ENCODE peak calls at places on chromosomes 1 and 21, in six cellular contexts. F, E, N, B, C and I are unnamed samples.

GRCh38 chr21:19475525-19475924 is 1071.9 kb upstream of the TMPRSS15 start:
- DNase-seq in F (no peak), E (no peak), N (no peak), B (no peak), C (no peak), I (no peak)

GRCh38 chr1:212754715-212755114 is 36.9 kb downstream of the NSL1 start:
- DNase-seq in F (no peak), E (no peak), N (no peak), B (no peak), C (no peak), I (no peak)

GRCh38 chr1:213244664-213245091 is 193.6 kb downstream of the RPS6KC1 start:
- DNase-seq in F (peak; percentile 1), E (no peak), N (peak; percentile 71), B (no peak), C (peak; percentile 63), I (peak; percentile 53)

GRCh38 chr1:145750444-145750843 is 31.1 kb downstream of the CD160 start:
- DNase-seq in F (no peak), E (no peak), N (peak; percentile 50), B (no peak), C (no peak), I (no peak)

GRCh38 chr1:224223819-224224714 is 41.0 kb downstream of the DEGS1 start:
- DNase-seq in F (no peak), E (no peak), N (peak; percentile 75), B (no peak), C (peak; percentile 76), I (no peak)

GRCh38 chr1:117654485-117655219 is 48.8 kb downstream of the TENT5C start:
- DNase-seq in F (no peak), E (no peak), N (no peak), B (no peak), C (no peak), I (no peak)

GRCh38 chr1:200260587-200261335 is 149.1 kb downstream of the ZNF281 start:
- DNase-seq in F (no peak), E (no peak), N (peak; percentile 41), B (no peak), C (peak; percentile 87), I (no peak)

GRCh38 chr21:32712043-32712442 is 15.8 kb downstream of the SYNJ1 start:
- DNase-seq in F (no peak), E (no peak), N (no peak), B (no peak), C (no peak), I (peak; percentile 64)

GRCh38 chr1:72230746-72231145 is 51.6 kb downstream of the NEGR1 start:
- DNase-seq in F (no peak), E (no peak), N (no peak), B (no peak), C (peak; percentile 10), I (no peak)

GRCh38 chr1:94240822-94241221 is 3.4 kb upstream of the ARHGAP29 start:
- DNase-seq in F (no peak), E (no peak), N (no peak), B (no peak), C (no peak), I (peak; percentile 35)

GRCh38 chr21:30146558-30147282 is 19.9 kb downstream of the CLDN17 start:
- DNase-seq in F (no peak), E (no peak), N (no peak), B (peak; percentile 47), C (no peak), I (no peak)

GRCh38 chr1:78333426-78334012 is 157.3 kb upstream of the PTGFR start:
- DNase-seq in F (no peak), E (no peak), N (no peak), B (no peak), C (peak; percentile 45), I (peak; percentile 35)

GRCh38 chr1:7234471-7234755 is 449.2 kb downstream of the CAMTA1 start:
- DNase-seq in F (no peak), E (no peak), N (no peak), B (no peak), C (no peak), I (no peak)

GRCh38 chr1:22662318-22662717 is 9.3 kb downstream of the C1QB start:
- DNase-seq in F (no peak), E (no peak), N (no peak), B (no peak), C (no peak), I (peak; percentile 81)

GRCh38 chr1:217311766-217312165 is 319.1 kb downstream of the GPATCH2 start:
- DNase-seq in F (no peak), E (no peak), N (no peak), B (no peak), C (peak; percentile 1), I (no peak)

GRCh38 chr1:198598796-198599321 is 40.0 kb upstream of the PTPRC start:
- DNase-seq in F (no peak), E (no peak), N (no peak), B (no peak), C (no peak), I (no peak)

GRCh38 chr1:1351511-1352427 is 2.6 kb upstream of the DVL1 start:
- DNase-seq in F (no peak), E (no peak), N (peak; percentile 48), B (no peak), C (peak; percentile 51), I (no peak)

GRCh38 chr1:55694297-55694696 is 479.1 kb upstream of the USP24 start:
- DNase-seq in F (no peak), E (no peak), N (no peak), B (no peak), C (no peak), I (no peak)

GRCh38 chr1:203425668-203425999 is 50.0 kb upstream of the PRELP start:
- DNase-seq in F (no peak), E (no peak), N (no peak), B (no peak), C (no peak), I (no peak)

GRCh38 chr1:217469983-217470382 is 160.9 kb downstream of the GPATCH2 start:
- DNase-seq in F (no peak), E (no peak), N (no peak), B (no peak), C (no peak), I (no peak)

GRCh38 chr1:176205322-176205914 is 1.7 kb downstream of the COP1 start:
- DNase-seq in F (no peak), E (no peak), N (peak; percentile 35), B (no peak), C (no peak), I (no peak)

GRCh38 chr1:155318082-155318481 is 2.6 kb upstream of the RUSC1 start:
- DNase-seq in F (no peak), E (no peak), N (no peak), B (no peak), C (no peak), I (no peak)

GRCh38 chr1:155320661-155321576 is at the start of gene RUSC1:
- DNase-seq in F (peak; percentile 60), E (peak; percentile 86), N (peak; percentile 87), B (peak; percentile 71), C (peak; percentile 51), I (no peak)

GRCh38 chr1:155321577-155322497 is 1.1 kb downstream of the RUSC1 start:
- DNase-seq in F (no peak), E (no peak), N (no peak), B (no peak), C (no peak), I (no peak)

GRCh38 chr1:155319536-155319935 is 1.2 kb upstream of the RUSC1 start:
- DNase-seq in F (no peak), E (no peak), N (no peak), B (no peak), C (no peak), I (no peak)

DNA sequence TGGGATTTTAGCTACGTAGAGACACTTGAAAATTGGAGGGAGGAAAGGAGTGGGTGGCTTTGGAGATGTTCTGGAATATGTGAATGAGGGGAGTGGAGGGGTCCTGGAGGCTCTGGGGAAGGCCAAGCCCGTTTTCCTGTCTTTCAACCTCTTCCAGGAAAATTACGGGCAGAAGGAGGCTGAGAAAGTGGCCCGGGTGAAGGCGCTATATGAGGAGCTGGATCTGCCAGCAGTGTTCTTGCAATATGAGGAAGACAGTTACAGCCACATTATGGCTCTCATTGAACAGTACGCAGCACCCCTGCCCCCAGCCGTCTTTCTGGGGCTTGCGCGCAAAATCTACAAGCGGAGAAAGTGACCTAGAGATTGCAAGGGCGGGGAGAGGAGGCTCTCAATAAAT is 442 bp upstream of the RUSC1 start:
- DNase-seq in F (no peak), E (no peak), N (no peak), B (no peak), C (no peak), I (no peak)
- H3K4me3 ChIP-seq in F (no peak overlapping the region), E (peak overlapping the region; percentile 76), N (peak overlapping the region; percentile 97), B (no peak overlapping the region), C (peak overlapping the region; percentile 93), I (no peak overlapping the region)

DNA sequence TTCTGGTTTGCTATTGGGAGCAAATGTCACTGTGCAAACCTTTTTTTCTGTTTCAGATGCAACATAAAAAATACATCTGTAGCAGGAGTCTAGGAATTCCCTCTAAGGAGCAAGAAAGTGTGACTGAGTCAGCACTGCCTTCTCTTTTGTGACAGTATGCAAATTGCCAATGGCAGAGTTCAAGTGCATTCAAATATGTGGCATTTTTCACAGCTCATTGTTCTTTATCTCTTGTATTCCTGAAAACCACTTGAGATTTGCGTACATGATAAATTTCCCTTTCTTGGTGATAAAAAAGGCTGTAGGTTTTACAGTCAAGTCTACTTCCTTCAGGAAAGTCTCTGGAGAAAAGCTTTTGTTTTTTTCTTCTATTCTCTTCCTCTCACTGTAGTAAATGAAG is 129.8 kb upstream of the L1TD1 start:
- DNase-seq in F (no peak), E (no peak), N (no peak), B (no peak), C (no peak), I (no peak)
- H3K4me3 ChIP-seq in F (no peak overlapping the region), E (no peak overlapping the region), N (no peak overlapping the region), B (no peak overlapping the region), C (no peak overlapping the region), I (no peak overlapping the region)

GRCh38 chr1:166485620-166486019 is 318.8 kb upstream of the FAM78B start:
- DNase-seq in F (no peak), E (no peak), N (no peak), B (no peak), C (no peak), I (no peak)

GRCh38 chr1:166488327-166488726 is 321.5 kb upstream of the FAM78B start:
- DNase-seq in F (no peak), E (no peak), N (no peak), B (no peak), C (no peak), I (no peak)

GRCh38 chr1:166490437-166490784 is 323.6 kb upstream of the FAM78B start:
- DNase-seq in F (no peak), E (no peak), N (no peak), B (no peak), C (no peak), I (no peak)

GRCh38 chr1:166489670-166490436 is 323.1 kb upstream of the FAM78B start:
- DNase-seq in F (peak; percentile 23), E (peak; percentile 62), N (no peak), B (peak; percentile 32), C (peak; percentile 33), I (peak; percentile 54)

DNA sequence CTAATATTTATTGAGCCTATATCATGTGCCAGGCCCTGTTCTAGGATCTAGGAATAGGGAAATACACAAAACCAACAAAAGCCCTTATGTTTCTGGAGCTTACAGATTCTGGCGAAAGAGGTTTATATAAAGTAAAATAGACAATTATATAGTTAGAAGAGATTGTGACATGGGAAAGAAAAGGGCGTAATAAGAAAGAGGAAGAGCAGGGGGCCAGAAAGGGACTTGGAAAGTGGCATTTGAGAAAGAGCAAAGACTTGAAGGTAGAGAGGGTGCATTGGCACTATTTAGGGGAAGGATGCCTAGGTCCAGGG is 322.5 kb upstream of the FAM78B start:
- DNase-seq in F (no peak), E (no peak), N (no peak), B (no peak), C (no peak), I (no peak)
- H3K4me3 ChIP-seq in F (peak overlapping the region; percentile 83), E (peak overlapping the region; percentile 44), N (peak overlapping the region; percentile 78), B (no peak overlapping the region), C (no peak overlapping the region), I (peak overlapping the region; percentile 48)

GRCh38 chr1:154870734-154871133 is 653 bp upstream of the KCNN3 start:
- DNase-seq in F (no peak), E (no peak), N (no peak), B (no peak), C (no peak), I (no peak)
- H3K4me3 ChIP-seq in F (no peak overlapping the region), E (no peak overlapping the region), N (peak overlapping the region; percentile 48), B (no peak overlapping the region), C (no peak overlapping the region), I (peak overlapping the region; percentile 32)